ENCODE peak calls at places on chromosomes 5 and 9, in ten cellular contexts. One of them, this sample, is unnamed.

GRCh38 chr9:119370816-119371215 is 1.6 kb upstream of the BRINP1 start:
- DNase-seq in Calu3: no peak
- DNase-seq in A549: peak; percentile 17
- DNase-seq in activated T-helper 1 cell treated with anti-CD3 and anti-CD28 coated beads, Interleukin-2, amount 50 U/mL, for 16 hours: no peak
- DNase-seq in effector CD4-positive, alpha-beta T cell: no peak
- DNase-seq in ovary: no peak
- DNase-seq in upper lobe of right lung: peak; percentile 68
- DNase-seq in breast epithelium: no peak
- DNase-seq in OCI-LY7: peak; percentile 12
- DNase-seq in endothelial cell: peak; percentile 79
- DNase-seq in this sample: peak; percentile 7

GRCh38 chr9:114176601-114177295 is 21.4 kb downstream of the COL27A1 start:
- DNase-seq in activated T-helper 1 cell treated with anti-CD3 and anti-CD28 coated beads, Interleukin-2, amount 50 U/mL, for 16 hours: no peak
- DNase-seq in endothelial cell: no peak
- DNase-seq in Calu3: no peak
- DNase-seq in upper lobe of right lung: no peak
- DNase-seq in breast epithelium: no peak
- DNase-seq in OCI-LY7: no peak
- DNase-seq in effector CD4-positive, alpha-beta T cell: no peak
- DNase-seq in ovary: no peak
- DNase-seq in A549: no peak
- DNase-seq in this sample: peak; percentile 6

GRCh38 chr9:95516221-95516735 is 493 bp downstream of the PTCH1 start:
- DNase-seq in A549: no peak
- DNase-seq in Calu3: no peak
- DNase-seq in breast epithelium: no peak
- DNase-seq in activated T-helper 1 cell treated with anti-CD3 and anti-CD28 coated beads, Interleukin-2, amount 50 U/mL, for 16 hours: no peak
- DNase-seq in OCI-LY7: no peak
- DNase-seq in ovary: no peak
- DNase-seq in endothelial cell: peak; percentile 42
- DNase-seq in upper lobe of right lung: no peak
- DNase-seq in effector CD4-positive, alpha-beta T cell: no peak
- DNase-seq in this sample: no peak

GRCh38 chr9:91500509-91501011 is 76.9 kb upstream of the NFIL3 start:
- DNase-seq in breast epithelium: no peak
- DNase-seq in endothelial cell: no peak
- DNase-seq in ovary: peak; percentile 37
- DNase-seq in effector CD4-positive, alpha-beta T cell: no peak
- DNase-seq in A549: peak; percentile 75
- DNase-seq in OCI-LY7: no peak
- DNase-seq in upper lobe of right lung: no peak
- DNase-seq in Calu3: peak; percentile 37
- DNase-seq in activated T-helper 1 cell treated with anti-CD3 and anti-CD28 coated beads, Interleukin-2, amount 50 U/mL, for 16 hours: no peak
- DNase-seq in this sample: peak; percentile 17

GRCh38 chr5:171306785-171307591 is 2.1 kb upstream of the TLX3 start:
- DNase-seq in endothelial cell: no peak
- DNase-seq in ovary: no peak
- DNase-seq in effector CD4-positive, alpha-beta T cell: no peak
- DNase-seq in A549: no peak
- DNase-seq in OCI-LY7: no peak
- DNase-seq in upper lobe of right lung: peak; percentile 39
- DNase-seq in Calu3: no peak
- DNase-seq in breast epithelium: no peak
- DNase-seq in activated T-helper 1 cell treated with anti-CD3 and anti-CD28 coated beads, Interleukin-2, amount 50 U/mL, for 16 hours: no peak
- DNase-seq in this sample: no peak

GRCh38 chr9:116432051-116432450 is 255.1 kb upstream of the TRIM32 start:
- DNase-seq in activated T-helper 1 cell treated with anti-CD3 and anti-CD28 coated beads, Interleukin-2, amount 50 U/mL, for 16 hours: no peak
- DNase-seq in breast epithelium: no peak
- DNase-seq in upper lobe of right lung: no peak
- DNase-seq in endothelial cell: no peak
- DNase-seq in effector CD4-positive, alpha-beta T cell: no peak
- DNase-seq in ovary: no peak
- DNase-seq in OCI-LY7: no peak
- DNase-seq in A549: no peak
- DNase-seq in Calu3: no peak
- DNase-seq in this sample: no peak

GRCh38 chr5:100546041-100546440 is 10.9 kb downstream of the FAM174A start:
- DNase-seq in OCI-LY7: no peak
- DNase-seq in A549: no peak
- DNase-seq in ovary: no peak
- DNase-seq in effector CD4-positive, alpha-beta T cell: no peak
- DNase-seq in Calu3: no peak
- DNase-seq in activated T-helper 1 cell treated with anti-CD3 and anti-CD28 coated beads, Interleukin-2, amount 50 U/mL, for 16 hours: no peak
- DNase-seq in breast epithelium: no peak
- DNase-seq in endothelial cell: no peak
- DNase-seq in upper lobe of right lung: no peak
- DNase-seq in this sample: no peak

GRCh38 chr5:169970911-169971436 is 9.3 kb downstream of the INSYN2B start:
- DNase-seq in A549: peak; percentile 79
- DNase-seq in Calu3: peak; percentile 29
- DNase-seq in activated T-helper 1 cell treated with anti-CD3 and anti-CD28 coated beads, Interleukin-2, amount 50 U/mL, for 16 hours: no peak
- DNase-seq in effector CD4-positive, alpha-beta T cell: no peak
- DNase-seq in ovary: no peak
- DNase-seq in breast epithelium: no peak
- DNase-seq in endothelial cell: peak; percentile 57
- DNase-seq in OCI-LY7: no peak
- DNase-seq in upper lobe of right lung: no peak
- DNase-seq in this sample: no peak

GRCh38 chr5:38341641-38342040 is 83.3 kb downstream of the EGFLAM start:
- DNase-seq in effector CD4-positive, alpha-beta T cell: no peak
- DNase-seq in endothelial cell: no peak
- DNase-seq in ovary: no peak
- DNase-seq in breast epithelium: no peak
- DNase-seq in OCI-LY7: no peak
- DNase-seq in upper lobe of right lung: no peak
- DNase-seq in activated T-helper 1 cell treated with anti-CD3 and anti-CD28 coated beads, Interleukin-2, amount 50 U/mL, for 16 hours: no peak
- DNase-seq in A549: no peak
- DNase-seq in Calu3: no peak
- DNase-seq in this sample: no peak

GRCh38 chr5:151740336-151740942 is 18.0 kb downstream of the ATOX1 start:
- DNase-seq in OCI-LY7: peak; percentile 70
- DNase-seq in ovary: peak; percentile 88
- DNase-seq in activated T-helper 1 cell treated with anti-CD3 and anti-CD28 coated beads, Interleukin-2, amount 50 U/mL, for 16 hours: no peak
- DNase-seq in effector CD4-positive, alpha-beta T cell: peak; percentile 25
- DNase-seq in upper lobe of right lung: no peak
- DNase-seq in breast epithelium: peak; percentile 35
- DNase-seq in endothelial cell: peak; percentile 51
- DNase-seq in A549: peak; percentile 83
- DNase-seq in Calu3: peak; percentile 74
- DNase-seq in this sample: peak; percentile 49

GRCh38 chr9:102273952-102274351 is 535.5 kb upstream of the GRIN3A start:
- DNase-seq in activated T-helper 1 cell treated with anti-CD3 and anti-CD28 coated beads, Interleukin-2, amount 50 U/mL, for 16 hours: no peak
- DNase-seq in A549: no peak
- DNase-seq in Calu3: no peak
- DNase-seq in effector CD4-positive, alpha-beta T cell: no peak
- DNase-seq in endothelial cell: no peak
- DNase-seq in ovary: no peak
- DNase-seq in breast epithelium: no peak
- DNase-seq in OCI-LY7: no peak
- DNase-seq in upper lobe of right lung: no peak
- DNase-seq in this sample: no peak

GRCh38 chr5:179222246-179223017 is 122.8 kb downstream of the ADAMTS2 start:
- DNase-seq in upper lobe of right lung: no peak
- DNase-seq in endothelial cell: no peak
- DNase-seq in activated T-helper 1 cell treated with anti-CD3 and anti-CD28 coated beads, Interleukin-2, amount 50 U/mL, for 16 hours: no peak
- DNase-seq in OCI-LY7: no peak
- DNase-seq in Calu3: no peak
- DNase-seq in breast epithelium: no peak
- DNase-seq in A549: no peak
- DNase-seq in effector CD4-positive, alpha-beta T cell: no peak
- DNase-seq in ovary: no peak
- DNase-seq in this sample: no peak

GRCh38 chr9:95268681-95269080 is 48.8 kb downstream of the FANCC start:
- DNase-seq in A549: peak; percentile 21
- DNase-seq in endothelial cell: no peak
- DNase-seq in effector CD4-positive, alpha-beta T cell: no peak
- DNase-seq in breast epithelium: no peak
- DNase-seq in Calu3: peak; percentile 8
- DNase-seq in ovary: no peak
- DNase-seq in upper lobe of right lung: no peak
- DNase-seq in OCI-LY7: peak; percentile 24
- DNase-seq in activated T-helper 1 cell treated with anti-CD3 and anti-CD28 coated beads, Interleukin-2, amount 50 U/mL, for 16 hours: no peak
- DNase-seq in this sample: peak; percentile 10

GRCh38 chr9:98642661-98643312 is 65.9 kb downstream of the GABBR2 start:
- DNase-seq in activated T-helper 1 cell treated with anti-CD3 and anti-CD28 coated beads, Interleukin-2, amount 50 U/mL, for 16 hours: no peak
- DNase-seq in Calu3: no peak
- DNase-seq in OCI-LY7: no peak
- DNase-seq in upper lobe of right lung: no peak
- DNase-seq in effector CD4-positive, alpha-beta T cell: no peak
- DNase-seq in ovary: no peak
- DNase-seq in endothelial cell: no peak
- DNase-seq in A549: no peak
- DNase-seq in breast epithelium: no peak
- DNase-seq in this sample: no peak

GRCh38 chr9:1173986-1174385 is 123.8 kb downstream of the DMRT2 start:
- DNase-seq in Calu3: no peak
- DNase-seq in upper lobe of right lung: no peak
- DNase-seq in activated T-helper 1 cell treated with anti-CD3 and anti-CD28 coated beads, Interleukin-2, amount 50 U/mL, for 16 hours: no peak
- DNase-seq in A549: no peak
- DNase-seq in ovary: no peak
- DNase-seq in endothelial cell: no peak
- DNase-seq in OCI-LY7: no peak
- DNase-seq in breast epithelium: no peak
- DNase-seq in effector CD4-positive, alpha-beta T cell: no peak
- DNase-seq in this sample: no peak

GRCh38 chr9:96217358-96217755 is 84.6 kb downstream of the HSD17B3 start:
- DNase-seq in upper lobe of right lung: no peak
- DNase-seq in activated T-helper 1 cell treated with anti-CD3 and anti-CD28 coated beads, Interleukin-2, amount 50 U/mL, for 16 hours: no peak
- DNase-seq in A549: no peak
- DNase-seq in Calu3: no peak
- DNase-seq in endothelial cell: no peak
- DNase-seq in OCI-LY7: no peak
- DNase-seq in breast epithelium: no peak
- DNase-seq in effector CD4-positive, alpha-beta T cell: no peak
- DNase-seq in ovary: peak; percentile 46
- DNase-seq in this sample: no peak

GRCh38 chr9:121884057-121884512 is 209.0 kb downstream of the TTLL11 start:
- DNase-seq in breast epithelium: no peak
- DNase-seq in OCI-LY7: no peak
- DNase-seq in Calu3: no peak
- DNase-seq in endothelial cell: peak; percentile 36
- DNase-seq in effector CD4-positive, alpha-beta T cell: no peak
- DNase-seq in upper lobe of right lung: no peak
- DNase-seq in A549: no peak
- DNase-seq in ovary: no peak
- DNase-seq in activated T-helper 1 cell treated with anti-CD3 and anti-CD28 coated beads, Interleukin-2, amount 50 U/mL, for 16 hours: no peak
- DNase-seq in this sample: no peak

GRCh38 chr5:38008198-38008597 is 168.4 kb upstream of the GDNF start:
- DNase-seq in activated T-helper 1 cell treated with anti-CD3 and anti-CD28 coated beads, Interleukin-2, amount 50 U/mL, for 16 hours: no peak
- DNase-seq in endothelial cell: no peak
- DNase-seq in Calu3: no peak
- DNase-seq in OCI-LY7: no peak
- DNase-seq in breast epithelium: no peak
- DNase-seq in ovary: no peak
- DNase-seq in A549: no peak
- DNase-seq in effector CD4-positive, alpha-beta T cell: no peak
- DNase-seq in upper lobe of right lung: no peak
- DNase-seq in this sample: no peak

GRCh38 chr9:126057036-126057435 is 269.6 kb upstream of the MVB12B start:
- DNase-seq in Calu3: no peak
- DNase-seq in endothelial cell: no peak
- DNase-seq in upper lobe of right lung: peak; percentile 8
- DNase-seq in effector CD4-positive, alpha-beta T cell: no peak
- DNase-seq in A549: no peak
- DNase-seq in OCI-LY7: no peak
- DNase-seq in breast epithelium: no peak
- DNase-seq in activated T-helper 1 cell treated with anti-CD3 and anti-CD28 coated beads, Interleukin-2, amount 50 U/mL, for 16 hours: no peak
- DNase-seq in ovary: no peak
- DNase-seq in this sample: no peak

GRCh38 chr5:6542421-6543345 is 90.2 kb downstream of the NSUN2 start:
- DNase-seq in upper lobe of right lung: no peak
- DNase-seq in OCI-LY7: no peak
- DNase-seq in ovary: no peak
- DNase-seq in A549: no peak
- DNase-seq in endothelial cell: no peak
- DNase-seq in Calu3: no peak
- DNase-seq in effector CD4-positive, alpha-beta T cell: no peak
- DNase-seq in activated T-helper 1 cell treated with anti-CD3 and anti-CD28 coated beads, Interleukin-2, amount 50 U/mL, for 16 hours: no peak
- DNase-seq in breast epithelium: no peak
- DNase-seq in this sample: no peak

GRCh38 chr9:129640086-129640870 is 1.7 kb downstream of the ASB6 start:
- DNase-seq in activated T-helper 1 cell treated with anti-CD3 and anti-CD28 coated beads, Interleukin-2, amount 50 U/mL, for 16 hours: no peak
- DNase-seq in breast epithelium: no peak
- DNase-seq in effector CD4-positive, alpha-beta T cell: no peak
- DNase-seq in OCI-LY7: no peak
- DNase-seq in ovary: no peak
- DNase-seq in Calu3: no peak
- DNase-seq in upper lobe of right lung: no peak
- DNase-seq in A549: no peak
- DNase-seq in endothelial cell: no peak
- DNase-seq in this sample: no peak

GRCh38 chr9:28976250-28976649 is 1403.0 kb upstream of the C9orf72 start:
- DNase-seq in effector CD4-positive, alpha-beta T cell: no peak
- DNase-seq in A549: no peak
- DNase-seq in Calu3: no peak
- DNase-seq in ovary: no peak
- DNase-seq in breast epithelium: no peak
- DNase-seq in activated T-helper 1 cell treated with anti-CD3 and anti-CD28 coated beads, Interleukin-2, amount 50 U/mL, for 16 hours: no peak
- DNase-seq in endothelial cell: no peak
- DNase-seq in upper lobe of right lung: no peak
- DNase-seq in OCI-LY7: no peak
- DNase-seq in this sample: no peak

This sample was measured in MV-4-11.